ENCODE peak calls at places on chromosomes 2 and 18, in five cellular contexts. S is OCI-LY7; D is effector memory CD4-positive, alpha-beta T cell; W is iPS DF 6.9; H is testis. B is an unnamed sample. For H3K36me3, the result is how much of the 10 kb centered on the place peaks cover.

GRCh38 chr2:102795641-102796040 is 33.8 kb downstream of the TMEM182 start:
- DNase-seq in D (no peak), H (no peak), W (no peak), S (no peak), B (no peak)

GRCh38 chr2:102806250-102806837 is 44.5 kb downstream of the TMEM182 start:
- DNase-seq in S (peak), H (peak), W (peak), D (no peak), B (peak)

GRCh38 chr2:226649871-226650660 is 149.6 kb downstream of the IRS1 start:
- DNase-seq in H (peak), D (peak), W (peak), S (no peak), B (peak)

GRCh38 chr2:215105607-215106354 is 32.6 kb downstream of the ABCA12 start:
- DNase-seq in W (no peak), H (no peak), D (no peak), S (no peak), B (no peak)

GRCh38 chr18:23231340-23232021 is 96.2 kb downstream of the CABLES1 start:
- DNase-seq in S (peak), H (peak), D (peak), W (no peak), B (peak)

GRCh38 chr2:37665038-37665437 is 6.4 kb downstream of the CDC42EP3 start:
- DNase-seq in H (no peak), S (no peak), W (no peak), D (no peak), B (no peak)

GRCh38 chr2:236971919-236972381 is 113.7 kb upstream of the COPS8 start:
- DNase-seq in S (no peak), W (no peak), H (no peak), D (no peak), B (no peak)

GRCh38 chr2:140144611-140145010 is 1364.4 kb upstream of the NXPH2 start:
- DNase-seq in H (no peak), S (no peak), W (no peak), D (no peak), B (no peak)

GRCh38 chr2:181670632-181671031 is 9.7 kb downstream of the NEUROD1 start:
- DNase-seq in S (no peak), D (no peak), H (no peak), W (no peak), B (no peak)

GRCh38 chr2:132729572-132729971 is 59.6 kb upstream of the LYPD1 start:
- DNase-seq in H (no peak), W (no peak), D (no peak), S (no peak), B (no peak)

GRCh38 chr2:212021947-212022346 is 516.7 kb downstream of the ERBB4 start:
- DNase-seq in D (no peak), W (no peak), H (no peak), S (no peak), B (no peak)

GRCh38 chr2:179524940-179525339 is 260.3 kb upstream of the SESTD1 start:
- DNase-seq in H (no peak), S (no peak), D (no peak), W (no peak), B (no peak)

GRCh38 chr18:9796933-9797549 is 88.7 kb upstream of the TXNDC2 start:
- DNase-seq in S (no peak), W (no peak), D (no peak), H (peak), B (no peak)

GRCh38 chr2:212136216-212136795 is 402.3 kb downstream of the ERBB4 start:
- DNase-seq in D (no peak), W (no peak), H (no peak), S (no peak), B (no peak)

GRCh38 chr2:120690521-120690920 is 45.1 kb upstream of the GLI2 start:
- DNase-seq in D (no peak), W (no peak), H (no peak), S (no peak), B (no peak)

GRCh38 chr2:200352631-200353030 is 46.1 kb downstream of the SPATS2L start:
- DNase-seq in H (no peak), D (no peak), W (no peak), S (no peak), B (no peak)

GRCh38 chr2:170969030-170969429 is 40.0 kb downstream of the GORASP2 start:
- DNase-seq in W (no peak), H (no peak), D (no peak), S (no peak), B (no peak)

GRCh38 chr2:229672021-229672420 is 42.3 kb downstream of the DNER start:
- DNase-seq in D (no peak), S (no peak), H (no peak), W (no peak), B (no peak)
- H3K36me3 ChIP-seq in D (under half), S (under half), H (under half), W (under half), B (under half)

GRCh38 chr2:69510204-69510603 is 73.0 kb upstream of the NFU1 start:
- DNase-seq in H (no peak), D (no peak), W (no peak), S (no peak), B (no peak)

GRCh38 chr2:69514836-69515235 is 77.6 kb upstream of the NFU1 start:
- DNase-seq in D (no peak), S (no peak), W (no peak), H (no peak), B (no peak)

GRCh38 chr2:69512446-69512845 is 75.2 kb upstream of the NFU1 start:
- DNase-seq in H (no peak), D (no peak), W (no peak), S (no peak), B (no peak)

GRCh38 chr2:69517410-69517809 is 80.2 kb upstream of the NFU1 start:
- DNase-seq in W (no peak), D (no peak), H (no peak), S (no peak), B (no peak)

DNA sequence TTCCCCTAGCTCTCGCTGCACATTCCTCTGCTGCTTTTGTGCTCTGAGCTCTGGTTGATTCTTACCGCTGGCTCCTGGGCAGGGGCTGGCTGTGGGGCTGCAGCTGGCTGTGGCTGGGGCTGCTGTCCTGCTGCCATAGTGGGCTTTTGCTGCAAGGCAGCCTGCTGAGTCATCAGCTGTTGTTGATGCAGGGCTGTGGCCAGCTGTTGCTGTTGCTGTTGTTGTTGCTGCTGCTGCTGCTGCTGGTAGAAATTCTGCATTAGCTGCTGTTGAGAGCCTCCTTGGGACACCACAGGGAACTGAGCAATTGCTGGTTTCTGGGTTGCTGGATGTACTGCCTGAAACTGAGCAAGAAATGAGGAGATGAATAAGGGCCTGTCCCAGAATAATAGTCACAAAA is 77.2 kb upstream of the NFU1 start:
- DNase-seq in W (no peak), S (no peak), D (no peak), H (no peak), B (no peak)
- H3K36me3 ChIP-seq in W (under half), S (under half), D (half or more), H (under half), B (under half)

DNA sequence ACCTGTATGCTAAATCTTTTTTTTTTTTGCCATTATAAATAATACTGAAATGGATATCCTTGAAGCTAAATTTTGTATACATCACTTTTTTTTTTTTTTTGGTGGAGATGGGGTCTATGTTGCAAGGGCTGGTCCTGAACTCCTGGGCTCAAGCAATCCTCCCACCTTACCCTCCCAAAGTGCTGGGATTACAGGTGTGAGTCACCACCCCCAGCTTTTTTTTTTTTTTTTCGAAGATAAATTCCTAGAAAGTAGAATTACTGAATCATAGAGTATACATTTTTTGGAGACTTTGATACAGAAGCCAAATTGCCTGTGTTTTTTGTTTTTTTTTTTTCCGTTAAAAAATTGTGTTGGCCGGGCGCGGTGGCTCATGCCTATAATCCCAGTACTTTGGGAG is 51.0 kb upstream of the MCFD2 start:
- DNase-seq in D (no peak), S (no peak), H (no peak), W (no peak), B (no peak)
- H3K36me3 ChIP-seq in D (under half), S (half or more), H (under half), W (under half), B (under half)

DNA sequence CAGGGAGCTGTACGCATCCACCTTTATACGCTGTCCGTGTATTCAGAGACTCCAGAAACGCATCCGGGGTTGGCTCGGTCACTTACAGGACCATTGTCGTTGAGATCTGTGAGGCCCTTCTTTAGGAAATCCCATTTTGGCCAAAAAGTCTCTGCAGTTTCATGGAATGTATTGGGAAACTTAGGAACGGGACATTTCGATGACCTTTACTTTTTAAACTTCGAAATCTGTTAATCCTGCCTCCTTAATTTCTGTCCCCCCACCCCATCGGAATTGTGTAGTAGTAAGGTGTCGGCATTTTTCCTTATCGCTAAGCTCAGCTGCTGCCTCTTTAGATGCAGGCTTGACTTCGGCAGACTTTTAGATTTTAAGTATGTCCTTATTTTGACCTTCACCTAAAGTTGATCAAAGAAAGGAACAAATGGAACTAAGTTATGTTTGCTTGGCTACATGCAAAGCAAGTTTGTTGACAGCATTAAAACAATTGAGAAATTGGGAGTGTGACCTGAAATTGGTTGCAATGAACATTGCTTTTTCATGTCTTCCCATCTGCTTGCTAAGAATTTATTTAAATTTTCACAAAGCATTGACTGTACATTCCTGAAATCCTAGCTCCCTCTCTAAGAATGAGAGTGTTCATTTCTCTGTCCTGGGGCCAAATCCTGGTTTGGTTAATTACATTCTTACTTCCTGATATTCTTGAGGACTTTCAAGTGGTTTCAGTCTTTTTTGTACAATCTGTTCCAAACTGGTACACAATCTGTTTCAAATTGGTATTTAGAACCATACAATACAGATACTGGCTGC is 886 bp upstream of the RAPH1 start:
- DNase-seq in S (no peak), H (no peak), D (no peak), W (no peak), B (no peak)
- H3K36me3 ChIP-seq in S (under half), H (under half), D (under half), W (under half), B (under half)